ENCODE peak calls at places on chromosomes 16 and 17, in eight cellular contexts. F is effector CD4-positive, alpha-beta T cell; M is choroid plexus epithelial cell; S is H54; U is ovary; D is stimulated activated naive CD4-positive, alpha-beta T cell treated with Interleukin-2 at 50 U/mL for 16 hours; Y is Daoy; Z is AG09319. T is an unnamed sample.

GRCh38 chr16:29680180-29680598 is 1.2 kb downstream of the QPRT start:
- DNase-seq in F (no peak), M (no peak), S (no peak), U (no peak), D (no peak), Y (no peak), Z (no peak), T (no peak)

GRCh38 chr16:85365120-85365519 is 248.0 kb upstream of the GSE1 start:
- DNase-seq in F (no peak), M (peak), S (no peak), U (no peak), D (no peak), Y (no peak), Z (no peak), T (no peak)

GRCh38 chr17:44559288-44560249 is 2.3 kb downstream of the FZD2 start:
- DNase-seq in F (no peak), M (no peak), S (no peak), U (no peak), D (no peak), Y (no peak), Z (no peak), T (peak)

GRCh38 chr16:24668481-24669001 is 60.9 kb upstream of the TNRC6A start:
- DNase-seq in F (no peak), M (peak), S (no peak), U (no peak), D (peak), Y (peak), Z (peak), T (peak)

GRCh38 chr16:31702796-31703195 is 170.8 kb upstream of the ZNF267 start:
- DNase-seq in F (no peak), M (no peak), S (no peak), U (no peak), D (no peak), Y (no peak), Z (no peak), T (no peak)

GRCh38 chr16:56812884-56813283 is 52.1 kb upstream of the SLC12A3 start:
- DNase-seq in F (no peak), M (peak), S (no peak), U (no peak), D (no peak), Y (peak), Z (no peak), T (peak)

GRCh38 chr17:76265624-76266243 is 586 bp downstream of the UBALD2 start:
- DNase-seq in F (peak), M (peak), S (no peak), U (peak), D (peak), Y (peak), Z (no peak), T (peak)

GRCh38 chr16:80527297-80527696 is 13.5 kb upstream of the DYNLRB2 start:
- DNase-seq in F (peak), M (peak), S (peak), U (no peak), D (peak), Y (peak), Z (no peak), T (peak)

GRCh38 chr16:84851192-84852127 is 31.7 kb downstream of the CRISPLD2 start:
- DNase-seq in F (no peak), M (peak), S (peak), U (no peak), D (no peak), Y (peak), Z (peak), T (peak)

GRCh38 chr17:6506679-6507231 is 49.6 kb downstream of the PITPNM3 start:
- DNase-seq in F (no peak), M (no peak), S (peak), U (peak), D (no peak), Y (peak), Z (no peak), T (peak)

GRCh38 chr17:7932949-7933348 is 943 bp downstream of the CNTROB start:
- DNase-seq in F (no peak), M (peak), S (peak), U (peak), D (no peak), Y (peak), Z (no peak), T (peak)

GRCh38 chr17:4908301-4908700 is 5.4 kb upstream of the CHRNE start:
- DNase-seq in F (no peak), M (peak), S (no peak), U (no peak), D (no peak), Y (peak), Z (no peak), T (peak)

GRCh38 chr17:81915331-81915730 is 2.6 kb downstream of the SIRT7 start:
- DNase-seq in F (no peak), M (no peak), S (no peak), U (no peak), D (no peak), Y (no peak), Z (no peak), T (no peak)

GRCh38 chr16:78213751-78214150 is 114.3 kb downstream of the WWOX start:
- DNase-seq in F (no peak), M (no peak), S (no peak), U (no peak), D (no peak), Y (no peak), Z (no peak), T (no peak)

GRCh38 chr17:35645923-35646322 is 58.8 kb downstream of the AP2B1 start:
- DNase-seq in F (no peak), M (no peak), S (no peak), U (no peak), D (no peak), Y (no peak), Z (no peak), T (peak)

GRCh38 chr17:7914771-7915610 is 1.1 kb downstream of the RNF227 start:
- DNase-seq in F (no peak), M (peak), S (peak), U (peak), D (no peak), Y (peak), Z (no peak), T (peak)

GRCh38 chr16:85755929-85756768 is 5.3 kb upstream of the C16orf74 start:
- DNase-seq in F (no peak), M (no peak), S (no peak), U (no peak), D (no peak), Y (no peak), Z (no peak), T (peak)

GRCh38 chr17:67015001-67015400 is 29.4 kb upstream of the CACNG1 start:
- DNase-seq in F (no peak), M (no peak), S (no peak), U (no peak), D (no peak), Y (no peak), Z (no peak), T (no peak)

GRCh38 chr16:85639529-85640253 is 26.6 kb downstream of the GSE1 start:
- DNase-seq in F (no peak), M (no peak), S (no peak), U (no peak), D (no peak), Y (no peak), Z (no peak), T (no peak)

GRCh38 chr17:30433514-30433913 is 43.7 kb upstream of the GOSR1 start:
- DNase-seq in F (no peak), M (peak), S (peak), U (no peak), D (no peak), Y (peak), Z (peak), T (peak)

GRCh38 chr16:80720759-80721470 is 83.5 kb downstream of the CDYL2 start:
- DNase-seq in F (no peak), M (peak), S (no peak), U (no peak), D (no peak), Y (peak), Z (no peak), T (peak)

GRCh38 chr16:19912445-19913305 is 28.0 kb upstream of the GPRC5B start:
- DNase-seq in F (no peak), M (no peak), S (no peak), U (no peak), D (no peak), Y (peak), Z (no peak), T (peak)

GRCh38 chr16:48299471-48299870 is 52.1 kb upstream of the ABCC11 start:
- DNase-seq in F (no peak), M (no peak), S (no peak), U (no peak), D (no peak), Y (no peak), Z (no peak), T (no peak)

GRCh38 chr17:33366998-33367397 is 73.9 kb upstream of the ASIC2 start:
- DNase-seq in F (no peak), M (no peak), S (no peak), U (no peak), D (no peak), Y (no peak), Z (no peak), T (no peak)

GRCh38 chr16:19926449-19927390 is 42.1 kb upstream of the GPRC5B start:
- DNase-seq in F (no peak), M (peak), S (peak), U (no peak), D (no peak), Y (peak), Z (peak), T (peak)

GRCh38 chr17:82848022-82848592 is 8.3 kb upstream of the ZNF750 start:
- DNase-seq in F (no peak), M (peak), S (no peak), U (peak), D (peak), Y (no peak), Z (no peak), T (peak)

GRCh38 chr17:72116692-72117469 is 3.9 kb upstream of the SOX9 start:
- DNase-seq in F (no peak), M (peak), S (no peak), U (no peak), D (no peak), Y (peak), Z (no peak), T (peak)

GRCh38 chr17:39668141-39668924 is at the start of gene PNMT:
- DNase-seq in F (peak), M (peak), S (no peak), U (peak), D (peak), Y (peak), Z (no peak), T (peak)

GRCh38 chr16:67801889-67802288 is 4.5 kb downstream of the RANBP10 start:
- DNase-seq in F (no peak), M (no peak), S (no peak), U (no peak), D (peak), Y (no peak), Z (no peak), T (no peak)

GRCh38 chr16:82658796-82659195 is 32.0 kb downstream of the CDH13 start:
- DNase-seq in F (no peak), M (no peak), S (no peak), U (no peak), D (no peak), Y (no peak), Z (no peak), T (no peak)

GRCh38 chr16:69890114-69890890 is 60.8 kb upstream of the CLEC18A start:
- DNase-seq in F (no peak), M (peak), S (no peak), U (peak), D (no peak), Y (peak), Z (peak), T (peak)

T was measured in EH.